ENCODE peak calls at places on chromosomes 3 and 15, in four cellular contexts. T is K562, E is HepG2, O is WTC11. K is an unnamed sample.

GRCh38 chr15:101145362-101145761 is 106.5 kb downstream of the CHSY1 start:
- DNase-seq in T (peak), E (peak), O (no peak), K (no peak)

GRCh38 chr3:171844873-171845272 is 1.7 kb downstream of the TMEM212 start:
- DNase-seq in T (no peak), E (peak), O (no peak), K (no peak)

GRCh38 chr3:170802164-170803151 is 67.5 kb downstream of the RPL22L1 start:
- DNase-seq in T (peak), E (no peak), O (no peak), K (no peak)

GRCh38 chr3:41200669-41201021 is 1.3 kb downstream of the CTNNB1 start:
- DNase-seq in T (no peak), E (peak), O (no peak), K (no peak)

GRCh38 chr15:91040851-91041250 is 18.5 kb upstream of the VPS33B start:
- DNase-seq in T (no peak), E (no peak), O (no peak), K (no peak)

GRCh38 chr3:53375019-53375418 is 27.7 kb upstream of the DCP1A start:
- DNase-seq in T (peak), E (peak), O (peak), K (peak)

GRCh38 chr3:52017467-52018065 is 21.9 kb upstream of the RPL29 start:
- DNase-seq in T (no peak), E (no peak), O (no peak), K (no peak)

GRCh38 chr3:193594946-193595689 is 2.1 kb downstream of the OPA1 start:
- DNase-seq in T (no peak), E (no peak), O (no peak), K (no peak)

GRCh38 chr3:49171119-49171774 is at the start of gene KLHDC8B:
- DNase-seq in T (peak), E (peak), O (peak), K (peak)

GRCh38 chr3:4835616-4836043 is 143.6 kb upstream of the BHLHE40 start:
- DNase-seq in T (no peak), E (no peak), O (no peak), K (no peak)

GRCh38 chr3:4953119-4953518 is 26.1 kb upstream of the BHLHE40 start:
- DNase-seq in T (no peak), E (no peak), O (no peak), K (no peak)

GRCh38 chr15:38129531-38130199 is 123.0 kb upstream of the SPRED1 start:
- DNase-seq in T (no peak), E (no peak), O (no peak), K (no peak)

GRCh38 chr3:106115557-106115956 is 246.7 kb upstream of the CBLB start:
- DNase-seq in T (no peak), E (no peak), O (no peak), K (no peak)

GRCh38 chr3:5389057-5389456 is 201.6 kb downstream of the EDEM1 start:
- DNase-seq in T (no peak), E (peak), O (no peak), K (no peak)

GRCh38 chr3:23696842-23697241 is 108.9 kb upstream of the UBE2E1 start:
- DNase-seq in T (no peak), E (no peak), O (no peak), K (no peak)

GRCh38 chr3:5425371-5425770 is 237.9 kb downstream of the EDEM1 start:
- DNase-seq in T (no peak), E (no peak), O (no peak), K (no peak)

GRCh38 chr3:111548756-111549155 is 6.8 kb downstream of the CD96 start:
- DNase-seq in T (no peak), E (no peak), O (no peak), K (no peak)

GRCh38 chr3:58072046-58072445 is 63.8 kb downstream of the FLNB start:
- DNase-seq in T (no peak), E (no peak), O (no peak), K (no peak)

GRCh38 chr3:143495527-143495926 is 352.7 kb downstream of the SLC9A9 start:
- DNase-seq in T (no peak), E (no peak), O (no peak), K (no peak)

GRCh38 chr15:90079619-90080559 is 22.4 kb downstream of the IDH2 start:
- DNase-seq in T (no peak), E (no peak), O (no peak), K (no peak)

GRCh38 chr15:42286445-42287029 is 13.3 kb upstream of the TMEM87A start:
- DNase-seq in T (no peak), E (peak), O (no peak), K (no peak)

GRCh38 chr15:51349156-51349844 is 7.8 kb downstream of the GLDN start:
- DNase-seq in T (no peak), E (no peak), O (no peak), K (no peak)

GRCh38 chr15:31155136-31155535 is 53.6 kb upstream of the TRPM1 start:
- DNase-seq in T (no peak), E (no peak), O (no peak), K (no peak)

GRCh38 chr15:85742186-85742751 is 52.5 kb downstream of the KLHL25 start:
- DNase-seq in T (no peak), E (no peak), O (no peak), K (no peak)

GRCh38 chr3:58422756-58423324 is 10.8 kb downstream of the PDHB start:
- DNase-seq in T (no peak), E (peak), O (no peak), K (peak)

GRCh38 chr3:23041918-23042696 is 161.0 kb upstream of the UBE2E2 start:
- DNase-seq in T (no peak), E (no peak), O (no peak), K (no peak)

GRCh38 chr15:91338763-91339162 is 238.7 kb downstream of the SV2B start:
- DNase-seq in T (no peak), E (no peak), O (peak), K (no peak)

DNA sequence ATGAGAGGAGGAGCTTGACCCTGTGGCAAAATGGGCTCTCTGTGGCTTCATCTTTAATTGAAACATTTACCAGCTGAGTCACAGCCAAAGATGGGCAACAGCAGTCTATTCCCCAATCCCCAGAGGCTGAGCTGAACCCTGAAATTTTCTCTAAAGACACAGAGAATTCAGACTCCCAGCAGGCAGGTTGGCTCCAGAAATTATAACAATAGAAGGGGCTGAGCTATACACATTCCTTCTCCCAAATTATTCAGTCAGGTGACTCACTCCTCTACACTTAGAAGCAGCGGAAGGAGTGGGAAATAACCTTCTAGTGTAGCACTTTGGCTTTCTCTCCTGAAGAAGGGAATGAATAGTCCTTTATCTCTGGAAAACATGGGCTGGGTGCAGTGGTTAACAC is 264.3 kb upstream of the ARHGEF26 start:
- DNase-seq in T (no peak), E (no peak), O (no peak), K (no peak)
- TF ChIP-seq ELF4 in T (no peak), E (no peak), O (no peak), K (no peak)

DNA sequence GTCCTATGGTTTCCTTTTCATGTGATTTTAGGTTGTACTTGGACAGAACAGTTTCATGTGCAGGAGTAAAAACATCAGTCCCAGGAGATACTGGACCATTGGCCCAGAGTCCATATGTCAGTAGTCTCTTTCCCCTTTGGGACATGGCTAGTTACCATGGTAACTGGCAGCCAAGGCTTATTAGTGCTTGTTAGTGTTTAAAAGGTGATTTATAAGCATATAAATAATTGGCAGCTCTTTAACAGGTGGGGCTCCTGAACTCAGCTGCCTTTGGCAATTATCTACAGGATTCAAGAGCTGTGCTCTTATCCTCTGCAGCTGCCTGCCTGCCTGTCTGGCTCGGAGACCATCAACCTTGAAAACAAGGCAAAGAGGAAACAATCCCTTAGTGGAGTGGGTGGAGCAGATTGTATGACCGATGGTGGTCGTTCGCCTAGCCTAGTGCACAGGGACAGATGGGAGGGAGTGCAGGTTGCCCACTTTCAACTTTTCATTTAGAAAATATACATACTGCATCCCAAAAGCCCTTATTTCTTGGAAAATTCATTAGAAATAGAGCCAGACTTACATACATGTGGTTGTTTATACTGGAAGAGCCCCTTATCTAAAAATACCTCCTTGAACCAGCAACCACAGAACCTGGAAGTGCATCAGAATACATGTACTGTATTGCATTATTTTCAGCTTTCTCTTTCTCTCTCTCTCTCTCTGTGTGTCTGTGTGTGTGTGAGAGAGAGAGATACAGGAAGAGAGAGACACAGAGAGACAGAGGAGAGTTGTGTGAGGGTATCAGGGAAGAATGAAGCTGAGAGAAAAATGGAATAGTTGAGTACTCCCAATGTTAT is 29.3 kb upstream of the LSAMP start:
- DNase-seq in T (no peak), E (no peak), O (no peak), K (no peak)
- TF ChIP-seq ELF4 in T (no peak), E (no peak), O (no peak), K (no peak)

GRCh38 chr3:72756900-72757299 is 91.3 kb downstream of the SHQ1 start:
- DNase-seq in T (no peak), E (no peak), O (no peak), K (no peak)
- TF ChIP-seq ELF4 in T (no peak), E (no peak), O (no peak), K (no peak)

GRCh38 chr15:75230524-75231371 is 27.4 kb upstream of the GOLGA6C start:
- DNase-seq in T (no peak), E (no peak), O (no peak), K (no peak)
- TF ChIP-seq ELF4 in T (no peak), E (no peak), O (no peak), K (no peak)

DNA sequence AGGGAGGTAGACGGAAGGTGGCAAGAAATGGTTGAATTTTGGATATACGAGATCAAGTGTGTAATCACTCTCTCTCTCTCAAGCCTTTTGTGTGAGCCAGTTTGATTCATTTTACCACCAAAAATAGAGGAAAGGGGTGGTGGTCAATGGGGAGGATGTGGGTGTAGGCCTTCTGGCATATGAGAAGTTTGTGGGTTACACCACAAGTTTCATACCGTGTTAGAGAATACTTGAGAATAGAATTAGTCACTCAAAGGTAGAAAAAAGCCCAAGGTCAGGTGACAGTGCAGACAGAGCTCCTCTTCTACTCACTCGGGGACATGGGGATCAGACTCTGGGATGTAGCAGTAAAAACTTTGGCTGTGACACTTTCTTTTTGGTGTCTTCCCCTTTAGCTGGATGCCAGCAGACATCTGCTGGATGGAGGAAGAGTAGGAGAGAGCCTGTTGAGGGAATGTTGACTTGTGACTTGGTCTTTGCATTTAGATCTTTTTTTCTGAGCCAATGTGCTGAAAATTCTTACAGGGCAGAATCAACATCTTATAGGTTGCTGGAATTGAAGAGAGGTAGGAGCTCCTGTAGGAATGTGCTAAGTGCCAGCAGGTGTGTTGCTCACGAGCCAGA is 43.8 kb upstream of the RYK start:
- DNase-seq in T (no peak), E (no peak), O (no peak), K (no peak)
- TF ChIP-seq ELF4 in T (no peak), E (no peak), O (no peak), K (no peak)

DNA sequence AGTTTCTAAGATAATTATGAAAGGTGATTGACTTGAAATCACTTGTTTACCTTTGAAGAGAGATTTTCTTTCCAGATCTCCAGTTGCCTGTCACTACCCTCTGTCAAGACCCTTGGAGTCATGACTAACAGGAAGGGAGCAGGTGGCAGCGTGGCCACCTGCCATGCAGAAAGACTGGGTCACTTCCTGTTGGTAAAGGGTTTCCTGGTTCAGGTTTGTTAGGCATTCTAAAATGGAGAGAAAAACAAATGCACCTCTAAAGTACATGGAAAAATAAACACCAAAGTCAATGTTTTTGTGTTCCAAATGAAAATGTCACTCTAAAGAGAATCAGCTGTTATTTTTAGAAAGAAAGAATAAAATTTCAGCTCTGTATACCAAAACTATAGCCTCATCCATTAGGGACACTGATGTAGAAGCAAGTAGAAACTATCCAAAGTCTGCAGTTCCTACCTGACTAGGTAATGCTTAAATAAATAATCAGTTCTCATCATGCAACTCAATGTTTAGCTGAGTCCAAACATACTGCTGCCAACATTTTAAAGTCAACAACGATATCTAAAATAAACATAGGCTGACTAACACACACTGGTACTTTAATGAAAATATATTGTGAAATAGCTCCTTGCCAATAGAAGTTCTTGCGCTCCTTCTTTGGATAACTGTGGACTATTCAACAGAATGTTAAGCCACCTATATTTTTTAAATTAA is 23.9 kb upstream of the TM4SF1 start:
- DNase-seq in T (no peak), E (peak), O (no peak), K (no peak)
- TF ChIP-seq ELF4 in T (no peak), E (peak), O (no peak), K (no peak)

GRCh38 chr3:11910971-11911531 is 64.4 kb upstream of the TAMM41 start:
- DNase-seq in T (no peak), E (no peak), O (peak), K (no peak)
- TF ChIP-seq ELF4 in T (no peak), E (no peak), O (no peak), K (no peak)

GRCh38 chr3:101070260-101071121 is 77.3 kb upstream of the ABI3BP start:
- DNase-seq in T (peak), E (peak), O (peak), K (peak)

GRCh38 chr3:101065962-101066361 is 72.7 kb upstream of the ABI3BP start:
- DNase-seq in T (no peak), E (peak), O (no peak), K (no peak)

GRCh38 chr3:101069796-101070195 is 76.6 kb upstream of the ABI3BP start:
- DNase-seq in T (no peak), E (no peak), O (no peak), K (no peak)

GRCh38 chr3:101066776-101067175 is 73.6 kb upstream of the ABI3BP start:
- DNase-seq in T (no peak), E (no peak), O (no peak), K (no peak)

GRCh38 chr3:101068876-101069606 is 75.8 kb upstream of the ABI3BP start:
- DNase-seq in T (no peak), E (no peak), O (no peak), K (no peak)
- TF ChIP-seq ELF4 in T (no peak), E (no peak), O (no peak), K (no peak)

GRCh38 chr3:107983247-107983646 is 107.6 kb downstream of the CD47 start:
- DNase-seq in T (no peak), E (no peak), O (no peak), K (no peak)
- TF ChIP-seq ELF4 in T (no peak), E (no peak), O (no peak), K (no peak)